ENCODE peak calls at places on chromosomes 13 and 19, in six cellular contexts. D is tibial nerve, A is IMR-90, S is breast epithelium, C is uterus, I is endothelial cell of umbilical vein. W is an unnamed sample. For H3K4me1, the result is how much of the 10 kb centered on the place peaks cover.

GRCh38 chr13:44649118-44649455 is 73.0 kb upstream of the TSC22D1 start:
- DNase-seq in D (no peak), A (no peak), S (no peak), C (no peak), I (no peak), W (no peak)

GRCh38 chr13:43905435-43906031 is 25.8 kb downstream of the LACC1 start:
- DNase-seq in D (no peak), A (peak), S (no peak), C (peak), I (peak), W (peak)

GRCh38 chr19:40380199-40381037 is 9.6 kb downstream of the HIPK4 start:
- DNase-seq in D (no peak), A (no peak), S (no peak), C (no peak), I (no peak), W (no peak)

GRCh38 chr13:46327256-46327655 is 59.8 kb downstream of the RUBCNL start:
- DNase-seq in D (no peak), A (no peak), S (no peak), C (no peak), I (no peak), W (no peak)

GRCh38 chr13:48730971-48731658 is 77.4 kb downstream of the CYSLTR2 start:
- DNase-seq in D (no peak), A (peak), S (no peak), C (no peak), I (peak), W (no peak)

GRCh38 chr13:110913911-110914292 is 967 bp downstream of the ANKRD10 start:
- DNase-seq in D (no peak), A (no peak), S (no peak), C (peak), I (no peak), W (no peak)

GRCh38 chr13:43229506-43229905 is 206.1 kb downstream of the DNAJC15 start:
- DNase-seq in D (no peak), A (peak), S (no peak), C (no peak), I (no peak), W (no peak)

GRCh38 chr13:79631260-79631659 is 150.3 kb downstream of the NDFIP2 start:
- DNase-seq in D (no peak), A (peak), S (no peak), C (no peak), I (peak), W (no peak)

GRCh38 chr19:38229585-38230073 is 5.6 kb upstream of the DPF1 start:
- DNase-seq in D (no peak), A (peak), S (no peak), C (no peak), I (peak), W (peak)

GRCh38 chr13:99926014-99926731 is 45.4 kb downstream of the ZIC5 start:
- DNase-seq in D (no peak), A (peak), S (no peak), C (no peak), I (no peak), W (peak)

GRCh38 chr19:51366999-51367564 is 894 bp upstream of the ETFB start:
- DNase-seq in D (no peak), A (no peak), S (no peak), C (no peak), I (peak), W (peak)

GRCh38 chr19:54905411-54905810 is 537 bp upstream of the NCR1 start:
- DNase-seq in D (no peak), A (no peak), S (no peak), C (no peak), I (peak), W (no peak)

GRCh38 chr19:4367781-4368127 is 24.4 kb downstream of the MPND start:
- DNase-seq in D (no peak), A (no peak), S (no peak), C (no peak), I (no peak), W (no peak)

GRCh38 chr19:4369888-4370260 is 26.5 kb downstream of the MPND start:
- DNase-seq in D (no peak), A (peak), S (no peak), C (no peak), I (peak), W (peak)

GRCh38 chr19:4368128-4368820 is 24.9 kb downstream of the MPND start:
- DNase-seq in D (no peak), A (peak), S (no peak), C (peak), I (peak), W (no peak)

GRCh38 chr19:4370418-4371041 is 27.2 kb downstream of the MPND start:
- DNase-seq in D (no peak), A (no peak), S (no peak), C (no peak), I (no peak), W (no peak)

GRCh38 chr19:4369109-4369887 is 25.9 kb downstream of the MPND start:
- DNase-seq in D (no peak), A (no peak), S (peak), C (no peak), I (no peak), W (peak)
- H3K4me1 ChIP-seq in D (half or more), A (under half), S (under half), C (under half), I (under half), W (half or more)

DNA sequence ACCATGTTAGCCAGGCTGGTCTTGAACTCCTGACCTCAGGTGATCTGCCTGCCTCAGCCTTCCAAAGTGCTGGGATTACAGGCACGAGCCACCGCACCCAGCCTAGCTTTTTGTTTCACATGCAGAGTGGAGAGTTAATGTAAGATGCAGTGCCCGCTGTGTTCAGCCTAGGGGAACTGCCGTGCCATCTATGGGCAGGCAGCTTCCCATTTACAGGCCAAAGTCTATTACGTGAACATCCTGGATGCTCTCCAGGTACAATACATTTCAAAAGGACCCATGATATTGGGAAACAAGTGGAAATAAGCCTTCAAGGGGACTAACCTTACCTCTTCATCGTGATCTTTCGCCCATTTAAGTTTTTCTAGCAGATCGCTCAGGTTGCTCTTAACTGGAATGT is 10.1 kb downstream of the POGLUT2 start:
- DNase-seq in D (no peak), A (no peak), S (no peak), C (no peak), I (no peak), W (no peak)
- TF ChIP-seq POLR2A in D (no peak), A (no peak), S (no peak), C (no peak), I (no peak), W (no peak)

DNA sequence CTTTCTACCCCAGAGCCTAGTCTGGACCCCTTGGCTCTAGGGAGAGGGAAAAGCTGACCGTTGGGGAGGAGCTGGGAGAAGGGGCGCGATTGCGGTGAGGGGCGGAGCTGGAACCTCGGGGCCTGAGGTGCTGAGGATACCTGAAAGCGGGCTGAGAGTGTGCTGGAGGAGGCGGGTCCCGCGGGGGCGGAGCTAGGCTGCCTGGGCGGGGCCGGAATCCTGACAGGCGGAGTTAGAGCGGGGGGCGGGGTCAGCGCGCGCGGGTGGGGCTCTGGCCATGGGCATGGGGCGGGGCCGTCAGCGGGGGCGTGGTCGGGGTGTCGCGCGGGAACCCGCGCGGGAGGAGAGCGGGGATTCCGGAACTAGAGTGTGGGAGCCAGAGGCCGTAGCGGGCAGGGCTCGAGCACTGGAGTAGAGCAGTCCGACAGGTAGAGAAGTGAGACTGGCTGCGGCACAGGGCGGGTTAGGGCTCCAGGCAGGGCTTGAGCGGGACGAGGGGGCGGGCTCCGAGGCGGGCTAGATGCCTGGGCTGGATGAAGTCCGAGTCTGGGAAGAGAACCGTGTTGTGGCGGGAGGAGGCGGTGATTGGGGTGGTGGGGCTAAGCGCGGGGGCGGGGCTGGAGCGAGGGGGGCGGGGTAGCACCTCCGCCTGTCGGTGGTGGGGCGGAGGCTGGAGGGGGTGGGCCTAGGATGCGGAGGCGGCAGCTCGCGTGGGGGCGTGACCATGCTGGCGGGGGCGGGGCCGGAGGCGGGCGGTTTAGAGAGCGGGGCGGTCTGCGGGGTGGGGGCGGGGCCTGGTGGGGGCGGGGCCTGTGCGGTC is at the start of gene INAFM1:
- DNase-seq in D (peak), A (peak), S (peak), C (peak), I (peak), W (peak)
- H3K4me1 ChIP-seq in D (under half), A (under half), S (under half), C (under half), I (under half), W (under half)

DNA sequence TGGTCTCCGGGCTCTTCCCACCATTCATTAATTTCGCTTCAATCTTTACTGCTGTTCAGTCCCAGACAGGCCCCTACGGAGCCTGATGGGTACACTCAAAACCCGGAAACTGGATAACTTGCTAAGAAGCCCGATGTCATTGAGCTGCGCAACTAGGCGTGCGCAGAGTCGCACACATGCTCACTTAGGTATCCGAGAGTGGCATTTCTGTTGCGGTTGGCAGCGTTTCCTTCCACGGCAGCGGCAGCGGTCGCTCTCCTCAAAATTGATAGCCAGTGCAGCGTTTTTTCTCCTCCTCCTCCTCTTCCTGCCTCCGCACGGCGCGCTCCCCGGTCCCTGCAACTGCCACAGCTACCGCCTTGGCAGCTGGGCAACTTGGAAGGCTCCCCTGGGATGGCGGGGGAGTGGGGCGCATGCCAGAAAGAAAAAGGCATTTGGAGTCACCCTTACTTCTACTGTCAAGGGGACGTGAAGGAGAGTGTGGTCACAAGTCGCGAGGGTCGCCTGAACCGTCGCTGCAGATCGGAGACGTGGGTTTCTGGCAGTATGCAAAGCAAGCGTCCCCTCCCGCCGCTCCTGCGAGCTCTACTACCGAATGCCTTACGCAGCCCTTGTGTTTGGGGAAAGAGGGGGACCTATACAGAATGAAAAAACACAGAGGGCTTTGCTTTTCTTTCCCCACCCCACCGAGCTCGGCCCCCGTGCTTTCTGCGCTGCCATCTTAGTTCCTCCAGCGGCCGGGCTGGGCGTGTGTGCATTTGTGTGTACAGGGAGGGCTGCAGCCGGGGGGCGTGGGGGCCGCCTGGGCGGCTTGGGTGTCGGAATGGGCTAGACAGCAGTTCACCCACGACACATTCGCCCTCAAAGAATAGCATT is 2.5 kb upstream of the MYCBP2 start:
- DNase-seq in D (peak), A (peak), S (peak), C (peak), I (peak), W (peak)
- TF ChIP-seq POLR2A in D (peak), A (no peak), S (no peak), C (peak), I (peak), W (no peak)

DNA sequence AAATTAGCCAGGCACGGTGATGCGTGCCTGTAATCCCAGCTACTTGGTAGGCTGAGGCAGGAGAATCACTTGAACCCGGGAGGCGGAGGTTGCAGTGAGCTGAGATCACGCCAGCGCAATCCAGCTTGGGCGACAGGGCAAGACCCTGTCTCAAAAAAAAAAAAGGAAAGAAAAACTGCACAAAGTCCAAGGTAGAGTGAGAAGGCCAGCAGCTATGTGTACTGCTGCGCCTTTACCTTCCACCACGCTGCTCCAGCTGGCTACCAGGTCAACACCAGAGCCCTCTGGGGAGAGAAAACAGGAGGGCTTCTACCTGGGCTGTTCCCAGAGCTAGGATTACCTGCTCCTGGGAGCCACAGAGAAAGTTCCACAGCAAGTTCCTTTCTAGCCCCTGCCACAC is 3.2 kb downstream of the ELL start:
- DNase-seq in D (no peak), A (no peak), S (no peak), C (no peak), I (no peak), W (no peak)
- H3K4me1 ChIP-seq in D (under half), A (under half), S (under half), C (under half), I (under half), W (under half)

GRCh38 chr19:15432629-15433518 is 14.1 kb upstream of the AKAP8L start:
- DNase-seq in D (peak), A (peak), S (peak), C (peak), I (peak), W (peak)
- TF ChIP-seq POLR2A in D (no peak), A (peak), S (no peak), C (no peak), I (peak), W (no peak)

W was measured in testis.